ENCODE peak calls at places on chromosomes 1 and 21, in eight cellular contexts. G is glutamatergic neuron, J is Calu3, R is cerebellar cortex, B is CMK, L is NCI-H1092 treated with DMSO at 0.1 percent for 48 hours, I is T-helper 17 cell, Q is activated T-cell treated with anti-CD3 and anti-CD28 coated beads for 4 hours. U is an unnamed sample.

GRCh38 chr1:10195570-10195969 is 14.8 kb upstream of the KIF1B start:
- DNase-seq in G (no peak), J (peak; percentile 50), R (no peak), B (no peak), L (no peak), I (no peak), Q (no peak), U (no peak)

GRCh38 chr1:232127190-232127589 is 500.6 kb downstream of the DISC1 start:
- DNase-seq in G (no peak), J (no peak), R (no peak), B (no peak), L (no peak), I (no peak), Q (no peak), U (no peak)

GRCh38 chr1:41917835-41918449 is 780 bp downstream of the HIVEP3 start:
- DNase-seq in G (peak; percentile 74), J (peak; percentile 50), R (peak; percentile 53), B (no peak), L (peak; percentile 72), I (no peak), Q (no peak), U (peak; percentile 61)

GRCh38 chr1:217230412-217230811 is 400.5 kb downstream of the GPATCH2 start:
- DNase-seq in G (no peak), J (no peak), R (no peak), B (no peak), L (peak; percentile 13), I (no peak), Q (no peak), U (peak; percentile 41)

GRCh38 chr1:35807614-35808375 is at the start of gene AGO4:
- DNase-seq in G (peak; percentile 76), J (peak; percentile 68), R (peak; percentile 57), B (no peak), L (peak; percentile 59), I (peak; percentile 16), Q (no peak), U (peak; percentile 59)

GRCh38 chr1:12717301-12717838 is 1.5 kb downstream of the AADACL3 start:
- DNase-seq in G (no peak), J (no peak), R (no peak), B (no peak), L (no peak), I (no peak), Q (no peak), U (no peak)

GRCh38 chr1:16145988-16146887 is 9.6 kb downstream of the EPHA2 start:
- DNase-seq in G (peak; percentile 45), J (peak; percentile 81), R (no peak), B (no peak), L (no peak), I (no peak), Q (no peak), U (no peak)

GRCh38 chr1:2279210-2279639 is 51.1 kb downstream of the SKI start:
- DNase-seq in G (peak; percentile 49), J (no peak), R (no peak), B (peak; percentile 68), L (no peak), I (no peak), Q (no peak), U (no peak)

GRCh38 chr1:228095161-228095560 is 8.0 kb downstream of the C1orf35 start:
- DNase-seq in G (no peak), J (no peak), R (no peak), B (no peak), L (no peak), I (no peak), Q (no peak), U (no peak)

GRCh38 chr1:29417558-29417858 is 181.2 kb downstream of the PTPRU start:
- DNase-seq in G (no peak), J (no peak), R (no peak), B (no peak), L (no peak), I (no peak), Q (no peak), U (no peak)

GRCh38 chr1:42806593-42806992 is 10.3 kb upstream of the ERMAP start:
- DNase-seq in G (no peak), J (no peak), R (no peak), B (no peak), L (no peak), I (no peak), Q (no peak), U (no peak)

GRCh38 chr1:9085306-9085940 is 16.0 kb upstream of the SLC2A5 start:
- DNase-seq in G (no peak), J (no peak), R (no peak), B (no peak), L (no peak), I (no peak), Q (no peak), U (no peak)

GRCh38 chr1:20033396-20033795 is 36.6 kb upstream of the PLA2G5 start:
- DNase-seq in G (no peak), J (no peak), R (no peak), B (no peak), L (no peak), I (no peak), Q (no peak), U (no peak)

GRCh38 chr1:218752126-218752525 is 407.0 kb downstream of the TGFB2 start:
- DNase-seq in G (no peak), J (no peak), R (no peak), B (no peak), L (no peak), I (no peak), Q (no peak), U (no peak)

GRCh38 chr1:116666747-116667576 is 571 bp downstream of the IGSF3 start:
- DNase-seq in G (no peak), J (peak; percentile 6), R (no peak), B (no peak), L (peak; percentile 53), I (no peak), Q (no peak), U (no peak)

GRCh38 chr1:231093158-231093922 is 53.3 kb upstream of the FAM89A start:
- DNase-seq in G (peak; percentile 27), J (no peak), R (peak; percentile 43), B (no peak), L (no peak), I (no peak), Q (no peak), U (no peak)

GRCh38 chr1:9782897-9783296 is 40.9 kb downstream of the CLSTN1 start:
- DNase-seq in G (no peak), J (no peak), R (no peak), B (no peak), L (no peak), I (no peak), Q (no peak), U (no peak)

GRCh38 chr1:156025873-156026272 is 5.1 kb upstream of the SSR2 start:
- DNase-seq in G (peak; percentile 81), J (peak; percentile 71), R (peak; percentile 52), B (peak; percentile 17), L (peak; percentile 78), I (peak; percentile 17), Q (no peak), U (peak; percentile 38)

GRCh38 chr1:26344147-26344920 is 9.6 kb downstream of the CRYBG2 start:
- DNase-seq in G (no peak), J (no peak), R (no peak), B (no peak), L (no peak), I (no peak), Q (no peak), U (no peak)

GRCh38 chr1:235113183-235113917 is 15.3 kb downstream of the TOMM20 start:
- DNase-seq in G (no peak), J (no peak), R (no peak), B (peak; percentile 49), L (no peak), I (no peak), Q (no peak), U (no peak)

GRCh38 chr1:147605591-147605990 is 64.3 kb downstream of the BCL9 start:
- DNase-seq in G (no peak), J (no peak), R (no peak), B (no peak), L (no peak), I (no peak), Q (no peak), U (no peak)

GRCh38 chr1:114258074-114258473 is 104.4 kb upstream of the SYT6 start:
- DNase-seq in G (no peak), J (no peak), R (no peak), B (no peak), L (no peak), I (no peak), Q (no peak), U (no peak)

GRCh38 chr21:14259669-14260458 is 43.9 kb downstream of the RBM11 start:
- DNase-seq in G (no peak), J (no peak), R (peak; percentile 78), B (no peak), L (peak; percentile 65), I (no peak), Q (no peak), U (peak; percentile 59)

GRCh38 chr1:187924252-187924651 is 1095.5 kb downstream of the PLA2G4A start:
- DNase-seq in G (no peak), J (no peak), R (no peak), B (no peak), L (no peak), I (no peak), Q (no peak), U (no peak)

GRCh38 chr1:87979079-87979478 is 650.4 kb downstream of the LMO4 start:
- DNase-seq in G (no peak), J (no peak), R (no peak), B (no peak), L (no peak), I (no peak), Q (no peak), U (no peak)

GRCh38 chr1:23555949-23556640 is 3.2 kb downstream of the ID3 start:
- DNase-seq in G (no peak), J (no peak), R (peak; percentile 94), B (no peak), L (no peak), I (no peak), Q (no peak), U (no peak)

GRCh38 chr1:246078126-246078887 is 428.8 kb downstream of the SMYD3 start:
- DNase-seq in G (no peak), J (no peak), R (no peak), B (peak; percentile 21), L (no peak), I (no peak), Q (no peak), U (no peak)

GRCh38 chr21:37916795-37917142 is 512 bp upstream of the KCNJ6 start:
- DNase-seq in G (peak; percentile 90), J (no peak), R (peak; percentile 22), B (no peak), L (peak; percentile 55), I (no peak), Q (no peak), U (peak; percentile 78)

GRCh38 chr1:64917328-64917861 is 49.0 kb downstream of the JAK1 start:
- DNase-seq in G (no peak), J (no peak), R (peak; percentile 66), B (no peak), L (no peak), I (no peak), Q (no peak), U (no peak)

GRCh38 chr21:30979054-30979453 is 59.2 kb downstream of the KRTAP19-8 start:
- DNase-seq in G (no peak), J (no peak), R (no peak), B (no peak), L (no peak), I (no peak), Q (no peak), U (no peak)

U was measured in NCI-H524.